ENCODE peak calls at places on chromosomes 16 and 17, in six cellular contexts. V is breast epithelium; F is BE2C; O is vagina; A is CD4-positive, alpha-beta memory T cell; H is neuronal stem cell. J is an unnamed sample.

GRCh38 chr17:27596571-27597187 is 34.3 kb upstream of the LGALS9 start:
- DNase-seq in V (no peak), F (peak; percentile 52), O (no peak), A (no peak), H (no peak), J (no peak)

GRCh38 chr16:53991181-53992056 is 287.5 kb downstream of the FTO start:
- DNase-seq in V (no peak), F (no peak), O (no peak), A (no peak), H (no peak), J (no peak)

GRCh38 chr17:17018612-17019429 is 23.4 kb upstream of the MPRIP start:
- DNase-seq in V (peak; percentile 79), F (no peak), O (no peak), A (no peak), H (no peak), J (no peak)

GRCh38 chr17:43416998-43417891 is 18.5 kb downstream of the ARL4D start:
- DNase-seq in V (peak; percentile 59), F (no peak), O (no peak), A (no peak), H (no peak), J (peak; percentile 58)

GRCh38 chr17:82687375-82687861 is 11.1 kb downstream of the RAB40B start:
- DNase-seq in V (no peak), F (no peak), O (no peak), A (no peak), H (no peak), J (no peak)

GRCh38 chr17:57892820-57893595 is 43.2 kb upstream of the MRPS23 start:
- DNase-seq in V (peak; percentile 80), F (no peak), O (peak; percentile 99), A (no peak), H (peak; percentile 77), J (peak; percentile 68)

GRCh38 chr17:48187867-48188608 is 80.5 kb downstream of the SNX11 start:
- DNase-seq in V (no peak), F (no peak), O (no peak), A (no peak), H (no peak), J (no peak)

GRCh38 chr17:80029235-80029974 is 6.3 kb downstream of the TBC1D16 start:
- DNase-seq in V (peak; percentile 82), F (no peak), O (peak; percentile 96), A (no peak), H (no peak), J (peak; percentile 81)

GRCh38 chr17:70137451-70138230 is 31.7 kb upstream of the KCNJ2 start:
- DNase-seq in V (no peak), F (no peak), O (peak; percentile 92), A (no peak), H (no peak), J (peak; percentile 37)

GRCh38 chr17:64384253-64385186 is 6.1 kb downstream of the PECAM1 start:
- DNase-seq in V (no peak), F (no peak), O (no peak), A (no peak), H (no peak), J (no peak)

GRCh38 chr16:51149721-51150158 is 1.3 kb downstream of the SALL1 start:
- DNase-seq in V (no peak), F (no peak), O (no peak), A (no peak), H (no peak), J (no peak)

GRCh38 chr17:79484600-79485398 is 126.1 kb downstream of the RBFOX3 start:
- DNase-seq in V (no peak), F (no peak), O (no peak), A (no peak), H (no peak), J (no peak)

GRCh38 chr17:79844869-79845600 is 5.8 kb upstream of the CBX4 start:
- DNase-seq in V (no peak), F (peak; percentile 71), O (no peak), A (peak; percentile 56), H (no peak), J (peak; percentile 82)

GRCh38 chr16:49443576-49443975 is 70.0 kb downstream of the C16orf78 start:
- DNase-seq in V (no peak), F (no peak), O (no peak), A (no peak), H (no peak), J (no peak)

GRCh38 chr17:9668532-9668931 is 23.2 kb downstream of the USP43 start:
- DNase-seq in V (no peak), F (no peak), O (no peak), A (no peak), H (no peak), J (no peak)

GRCh38 chr16:68351991-68352431 is 41.2 kb downstream of the PRMT7 start:
- DNase-seq in V (no peak), F (no peak), O (no peak), A (no peak), H (no peak), J (no peak)

GRCh38 chr16:62022688-62023087 is 13.6 kb downstream of the CDH8 start:
- DNase-seq in V (no peak), F (no peak), O (no peak), A (no peak), H (peak; percentile 53), J (no peak)

GRCh38 chr17:44587339-44587738 is 30.1 kb downstream of the FZD2 start:
- DNase-seq in V (no peak), F (peak; percentile 58), O (no peak), A (no peak), H (no peak), J (peak; percentile 45)

GRCh38 chr17:55699178-55699865 is 23.3 kb downstream of the TMEM100 start:
- DNase-seq in V (no peak), F (peak; percentile 45), O (no peak), A (no peak), H (no peak), J (peak; percentile 27)

GRCh38 chr17:31211352-31212012 is 85.6 kb downstream of the OMG start:
- DNase-seq in V (no peak), F (no peak), O (no peak), A (no peak), H (no peak), J (no peak)

GRCh38 chr16:57192720-57193486 is 6.8 kb downstream of the RSPRY1 start:
- DNase-seq in V (no peak), F (no peak), O (no peak), A (no peak), H (no peak), J (no peak)

GRCh38 chr17:76709077-76709950 is 1.5 kb downstream of the MXRA7 start:
- DNase-seq in V (no peak), F (peak; percentile 96), O (no peak), A (no peak), H (peak; percentile 78), J (peak; percentile 79)

GRCh38 chr17:17156511-17156910 is 49.6 kb downstream of the PLD6 start:
- DNase-seq in V (no peak), F (no peak), O (no peak), A (no peak), H (no peak), J (no peak)

GRCh38 chr16:81457326-81458133 is 12.9 kb downstream of the CMIP start:
- DNase-seq in V (no peak), F (no peak), O (no peak), A (no peak), H (no peak), J (peak; percentile 39)

GRCh38 chr17:78899361-78900260 is 3.4 kb downstream of the CEP295NL start:
- DNase-seq in V (no peak), F (peak; percentile 76), O (no peak), A (no peak), H (no peak), J (no peak)

GRCh38 chr16:31023252-31023602 is 10.1 kb upstream of the STX4 start:
- DNase-seq in V (no peak), F (no peak), O (no peak), A (no peak), H (no peak), J (no peak)

GRCh38 chr16:68972008-68972407 is 128.7 kb downstream of the TANGO6 start:
- DNase-seq in V (no peak), F (no peak), O (no peak), A (no peak), H (no peak), J (no peak)

GRCh38 chr17:18108400-18109312 is at the start of gene MYO15A:
- DNase-seq in V (no peak), F (no peak), O (no peak), A (no peak), H (no peak), J (no peak)

GRCh38 chr17:69870091-69870530 is 204.9 kb upstream of the KCNJ16 start:
- DNase-seq in V (no peak), F (no peak), O (no peak), A (no peak), H (peak; percentile 17), J (no peak)

GRCh38 chr16:86059253-86060171 is 160.6 kb downstream of the IRF8 start:
- DNase-seq in V (no peak), F (no peak), O (no peak), A (no peak), H (no peak), J (peak; percentile 69)

GRCh38 chr16:80045944-80046660 is 445.6 kb upstream of the MAF start:
- DNase-seq in V (no peak), F (no peak), O (no peak), A (no peak), H (peak; percentile 3), J (no peak)

GRCh38 chr17:40952675-40953074 is 14.1 kb downstream of the KRT39 start:
- DNase-seq in V (no peak), F (no peak), O (no peak), A (no peak), H (no peak), J (no peak)
- H3K27me3 ChIP-seq in V (no peaks in the 10 kb centered on the region), F (peaks cover 37% of the 10 kb centered on the region), O (no peaks in the 10 kb centered on the region), A (peaks cover 4% of the 10 kb centered on the region), H (no peaks in the 10 kb centered on the region), J (no peaks in the 10 kb centered on the region)

GRCh38 chr17:36936455-36936934 is 780 bp upstream of the LHX1 start:
- DNase-seq in V (no peak), F (peak; percentile 68), O (no peak), A (peak; percentile 29), H (no peak), J (no peak)
- H3K27me3 ChIP-seq in V (peaks cover 100% of the 10 kb centered on the region), F (peaks cover 97% of the 10 kb centered on the region), O (peaks cover 65% of the 10 kb centered on the region), A (peaks cover 93% of the 10 kb centered on the region), H (peaks cover 100% of the 10 kb centered on the region), J (peaks cover 21% of the 10 kb centered on the region)

DNA sequence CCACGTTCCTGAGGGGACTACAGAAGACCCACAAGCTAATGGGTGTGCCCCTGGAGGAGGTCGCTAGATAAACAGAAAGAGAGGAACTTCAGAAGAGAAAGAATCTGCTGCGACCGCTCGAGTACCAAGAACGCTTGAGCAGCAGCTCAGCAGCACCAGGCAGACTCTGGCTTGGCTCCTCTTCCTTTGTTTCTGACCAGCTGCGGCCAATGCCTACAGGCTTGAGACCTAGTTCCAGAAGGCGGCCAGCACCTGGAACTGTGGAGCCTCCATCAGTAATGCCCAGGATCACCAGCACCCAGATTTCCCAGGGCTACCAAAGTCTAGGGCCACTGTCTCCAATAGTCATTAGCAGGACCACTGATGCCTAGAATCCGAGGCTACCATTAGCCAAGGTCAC is 26.0 kb upstream of the GOSR2 start:
- DNase-seq in V (no peak), F (no peak), O (no peak), A (no peak), H (no peak), J (no peak)
- H3K27me3 ChIP-seq in V (peaks cover 15% of the 10 kb centered on the region), F (peaks cover 16% of the 10 kb centered on the region), O (no peaks in the 10 kb centered on the region), A (no peaks in the 10 kb centered on the region), H (no peaks in the 10 kb centered on the region), J (no peaks in the 10 kb centered on the region)

DNA sequence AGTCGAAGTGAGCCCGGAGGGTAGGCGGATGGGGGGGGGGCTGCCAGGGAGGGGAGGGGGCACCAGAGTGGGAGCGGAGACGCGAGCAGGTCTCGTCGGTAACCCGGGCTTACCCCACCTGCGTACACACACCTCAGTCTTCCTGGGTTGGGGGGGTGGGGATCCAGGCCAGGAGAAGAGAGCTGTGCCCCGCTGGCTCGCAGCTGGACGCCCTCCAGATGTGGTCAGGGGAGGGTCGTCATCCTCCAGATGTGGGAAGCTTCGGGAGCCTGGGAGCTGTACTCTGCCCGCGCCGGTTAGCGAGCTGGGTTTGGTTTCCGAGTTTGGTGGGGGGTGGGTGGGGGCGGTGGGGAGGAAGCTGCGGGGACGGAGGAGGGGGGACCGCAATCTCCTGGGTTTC is 1.3 kb downstream of the CACNA1G start:
- DNase-seq in V (no peak), F (no peak), O (no peak), A (no peak), H (no peak), J (no peak)
- H3K27me3 ChIP-seq in V (peaks cover 45% of the 10 kb centered on the region), F (peaks cover 39% of the 10 kb centered on the region), O (no peaks in the 10 kb centered on the region), A (peaks cover 33% of the 10 kb centered on the region), H (peaks cover 54% of the 10 kb centered on the region), J (no peaks in the 10 kb centered on the region)